ENCODE peak calls at places on chromosome 14, in eight cellular contexts. One of them, this sample, is unnamed.

GRCh38 chr14:71833476-71833875 is 98.8 kb upstream of the RGS6 start:
- DNase-seq in GM12865: no peak
- DNase-seq in omental fat pad: no peak
- DNase-seq in NCI-H2081: no peak
- DNase-seq in stromal cell of bone marrow: no peak
- DNase-seq in stimulated activated CD4-positive, alpha-beta T cell treated with anti-CD3 and anti-CD28 coated beads, Interleukin-2, amount 100 ng/mL, for 24 hours: no peak
- DNase-seq in fibroblast of lung: no peak
- DNase-seq in foreskin fibroblast: no peak
- DNase-seq in this sample: no peak

GRCh38 chr14:64454671-64455070 is 10.6 kb upstream of the AKAP5 start:
- DNase-seq in GM12865: no peak
- DNase-seq in omental fat pad: no peak
- DNase-seq in NCI-H2081: no peak
- DNase-seq in stromal cell of bone marrow: no peak
- DNase-seq in stimulated activated CD4-positive, alpha-beta T cell treated with anti-CD3 and anti-CD28 coated beads, Interleukin-2, amount 100 ng/mL, for 24 hours: no peak
- DNase-seq in fibroblast of lung: no peak
- DNase-seq in foreskin fibroblast: no peak
- DNase-seq in this sample: no peak

GRCh38 chr14:50311337-50311973 is 574 bp downstream of the L2HGDH start:
- DNase-seq in GM12865: no peak
- DNase-seq in omental fat pad: no peak
- DNase-seq in NCI-H2081: peak
- DNase-seq in stromal cell of bone marrow: no peak
- DNase-seq in stimulated activated CD4-positive, alpha-beta T cell treated with anti-CD3 and anti-CD28 coated beads, Interleukin-2, amount 100 ng/mL, for 24 hours: no peak
- DNase-seq in fibroblast of lung: no peak
- DNase-seq in foreskin fibroblast: no peak
- DNase-seq in this sample: peak

GRCh38 chr14:38989917-38990546 is 113.0 kb downstream of the SEC23A start:
- DNase-seq in GM12865: peak
- DNase-seq in omental fat pad: no peak
- DNase-seq in NCI-H2081: no peak
- DNase-seq in stromal cell of bone marrow: no peak
- DNase-seq in stimulated activated CD4-positive, alpha-beta T cell treated with anti-CD3 and anti-CD28 coated beads, Interleukin-2, amount 100 ng/mL, for 24 hours: no peak
- DNase-seq in fibroblast of lung: no peak
- DNase-seq in foreskin fibroblast: no peak
- DNase-seq in this sample: no peak

GRCh38 chr14:100307215-100308111 is 1.2 kb upstream of the SLC25A29 start:
- DNase-seq in GM12865: no peak
- DNase-seq in omental fat pad: no peak
- DNase-seq in NCI-H2081: no peak
- DNase-seq in stromal cell of bone marrow: no peak
- DNase-seq in stimulated activated CD4-positive, alpha-beta T cell treated with anti-CD3 and anti-CD28 coated beads, Interleukin-2, amount 100 ng/mL, for 24 hours: no peak
- DNase-seq in fibroblast of lung: peak
- DNase-seq in foreskin fibroblast: no peak
- DNase-seq in this sample: peak

GRCh38 chr14:99348816-99349609 is 77.0 kb upstream of the BCL11B start:
- DNase-seq in GM12865: no peak
- DNase-seq in omental fat pad: no peak
- DNase-seq in NCI-H2081: no peak
- DNase-seq in stromal cell of bone marrow: no peak
- DNase-seq in stimulated activated CD4-positive, alpha-beta T cell treated with anti-CD3 and anti-CD28 coated beads, Interleukin-2, amount 100 ng/mL, for 24 hours: no peak
- DNase-seq in fibroblast of lung: peak
- DNase-seq in foreskin fibroblast: no peak
- DNase-seq in this sample: no peak

GRCh38 chr14:75459099-75459741 is 31.4 kb downstream of the JDP2 start:
- DNase-seq in GM12865: no peak
- DNase-seq in omental fat pad: no peak
- DNase-seq in NCI-H2081: no peak
- DNase-seq in stromal cell of bone marrow: no peak
- DNase-seq in stimulated activated CD4-positive, alpha-beta T cell treated with anti-CD3 and anti-CD28 coated beads, Interleukin-2, amount 100 ng/mL, for 24 hours: no peak
- DNase-seq in fibroblast of lung: no peak
- DNase-seq in foreskin fibroblast: no peak
- DNase-seq in this sample: no peak

GRCh38 chr14:65359503-65359902 is 53.0 kb upstream of the FUT8 start:
- DNase-seq in GM12865: no peak
- DNase-seq in omental fat pad: no peak
- DNase-seq in NCI-H2081: no peak
- DNase-seq in stromal cell of bone marrow: no peak
- DNase-seq in stimulated activated CD4-positive, alpha-beta T cell treated with anti-CD3 and anti-CD28 coated beads, Interleukin-2, amount 100 ng/mL, for 24 hours: no peak
- DNase-seq in fibroblast of lung: peak
- DNase-seq in foreskin fibroblast: peak
- DNase-seq in this sample: no peak

GRCh38 chr14:69571449-69571878 is 3.2 kb downstream of the CCDC177 start:
- DNase-seq in GM12865: no peak
- DNase-seq in omental fat pad: no peak
- DNase-seq in NCI-H2081: no peak
- DNase-seq in stromal cell of bone marrow: no peak
- DNase-seq in stimulated activated CD4-positive, alpha-beta T cell treated with anti-CD3 and anti-CD28 coated beads, Interleukin-2, amount 100 ng/mL, for 24 hours: no peak
- DNase-seq in fibroblast of lung: no peak
- DNase-seq in foreskin fibroblast: peak
- DNase-seq in this sample: no peak

GRCh38 chr14:36451346-36452065 is 68.5 kb downstream of the NKX2-1 start:
- DNase-seq in GM12865: no peak
- DNase-seq in omental fat pad: no peak
- DNase-seq in NCI-H2081: no peak
- DNase-seq in stromal cell of bone marrow: no peak
- DNase-seq in stimulated activated CD4-positive, alpha-beta T cell treated with anti-CD3 and anti-CD28 coated beads, Interleukin-2, amount 100 ng/mL, for 24 hours: no peak
- DNase-seq in fibroblast of lung: no peak
- DNase-seq in foreskin fibroblast: no peak
- DNase-seq in this sample: no peak

GRCh38 chr14:72766296-72766695 is 127.6 kb downstream of the DPF3 start:
- DNase-seq in GM12865: no peak
- DNase-seq in omental fat pad: no peak
- DNase-seq in NCI-H2081: no peak
- DNase-seq in stromal cell of bone marrow: no peak
- DNase-seq in stimulated activated CD4-positive, alpha-beta T cell treated with anti-CD3 and anti-CD28 coated beads, Interleukin-2, amount 100 ng/mL, for 24 hours: no peak
- DNase-seq in fibroblast of lung: no peak
- DNase-seq in foreskin fibroblast: no peak
- DNase-seq in this sample: no peak

GRCh38 chr14:41167040-41167439 is 439.6 kb upstream of the LRFN5 start:
- DNase-seq in GM12865: no peak
- DNase-seq in omental fat pad: no peak
- DNase-seq in NCI-H2081: peak
- DNase-seq in stromal cell of bone marrow: no peak
- DNase-seq in stimulated activated CD4-positive, alpha-beta T cell treated with anti-CD3 and anti-CD28 coated beads, Interleukin-2, amount 100 ng/mL, for 24 hours: no peak
- DNase-seq in fibroblast of lung: no peak
- DNase-seq in foreskin fibroblast: no peak
- DNase-seq in this sample: peak

GRCh38 chr14:64293976-64294671 is at the start of gene ESR2:
- DNase-seq in GM12865: peak
- DNase-seq in omental fat pad: no peak
- DNase-seq in NCI-H2081: no peak
- DNase-seq in stromal cell of bone marrow: no peak
- DNase-seq in stimulated activated CD4-positive, alpha-beta T cell treated with anti-CD3 and anti-CD28 coated beads, Interleukin-2, amount 100 ng/mL, for 24 hours: peak
- DNase-seq in fibroblast of lung: peak
- DNase-seq in foreskin fibroblast: peak
- DNase-seq in this sample: peak

GRCh38 chr14:94971750-94972149 is 185.6 kb downstream of the DICER1 start:
- DNase-seq in GM12865: no peak
- DNase-seq in omental fat pad: no peak
- DNase-seq in NCI-H2081: no peak
- DNase-seq in stromal cell of bone marrow: peak
- DNase-seq in stimulated activated CD4-positive, alpha-beta T cell treated with anti-CD3 and anti-CD28 coated beads, Interleukin-2, amount 100 ng/mL, for 24 hours: no peak
- DNase-seq in fibroblast of lung: peak
- DNase-seq in foreskin fibroblast: no peak
- DNase-seq in this sample: no peak

GRCh38 chr14:70032447-70032846 is 153.2 kb downstream of the SMOC1 start:
- DNase-seq in GM12865: no peak
- DNase-seq in omental fat pad: no peak
- DNase-seq in NCI-H2081: no peak
- DNase-seq in stromal cell of bone marrow: no peak
- DNase-seq in stimulated activated CD4-positive, alpha-beta T cell treated with anti-CD3 and anti-CD28 coated beads, Interleukin-2, amount 100 ng/mL, for 24 hours: no peak
- DNase-seq in fibroblast of lung: peak
- DNase-seq in foreskin fibroblast: no peak
- DNase-seq in this sample: peak

GRCh38 chr14:34843011-34843554 is 32.1 kb downstream of the BAZ1A start:
- DNase-seq in GM12865: peak
- DNase-seq in omental fat pad: no peak
- DNase-seq in NCI-H2081: no peak
- DNase-seq in stromal cell of bone marrow: peak
- DNase-seq in stimulated activated CD4-positive, alpha-beta T cell treated with anti-CD3 and anti-CD28 coated beads, Interleukin-2, amount 100 ng/mL, for 24 hours: no peak
- DNase-seq in fibroblast of lung: peak
- DNase-seq in foreskin fibroblast: peak
- DNase-seq in this sample: no peak

GRCh38 chr14:55366271-55366670 is 45.4 kb downstream of the ATG14 start:
- DNase-seq in GM12865: no peak
- DNase-seq in omental fat pad: no peak
- DNase-seq in NCI-H2081: no peak
- DNase-seq in stromal cell of bone marrow: peak
- DNase-seq in stimulated activated CD4-positive, alpha-beta T cell treated with anti-CD3 and anti-CD28 coated beads, Interleukin-2, amount 100 ng/mL, for 24 hours: no peak
- DNase-seq in fibroblast of lung: peak
- DNase-seq in foreskin fibroblast: peak
- DNase-seq in this sample: no peak

GRCh38 chr14:29217813-29218450 is 451.3 kb downstream of the FOXG1 start:
- DNase-seq in GM12865: no peak
- DNase-seq in omental fat pad: no peak
- DNase-seq in NCI-H2081: no peak
- DNase-seq in stromal cell of bone marrow: peak
- DNase-seq in stimulated activated CD4-positive, alpha-beta T cell treated with anti-CD3 and anti-CD28 coated beads, Interleukin-2, amount 100 ng/mL, for 24 hours: no peak
- DNase-seq in fibroblast of lung: no peak
- DNase-seq in foreskin fibroblast: peak
- DNase-seq in this sample: no peak

GRCh38 chr14:64696355-64696844 is 7.8 kb upstream of the PLEKHG3 start:
- DNase-seq in GM12865: no peak
- DNase-seq in omental fat pad: no peak
- DNase-seq in NCI-H2081: no peak
- DNase-seq in stromal cell of bone marrow: no peak
- DNase-seq in stimulated activated CD4-positive, alpha-beta T cell treated with anti-CD3 and anti-CD28 coated beads, Interleukin-2, amount 100 ng/mL, for 24 hours: no peak
- DNase-seq in fibroblast of lung: no peak
- DNase-seq in foreskin fibroblast: no peak
- DNase-seq in this sample: no peak

GRCh38 chr14:94239416-94239815 is 53.7 kb downstream of the SERPINA10 start:
- DNase-seq in GM12865: no peak
- DNase-seq in omental fat pad: no peak
- DNase-seq in NCI-H2081: no peak
- DNase-seq in stromal cell of bone marrow: no peak
- DNase-seq in stimulated activated CD4-positive, alpha-beta T cell treated with anti-CD3 and anti-CD28 coated beads, Interleukin-2, amount 100 ng/mL, for 24 hours: no peak
- DNase-seq in fibroblast of lung: no peak
- DNase-seq in foreskin fibroblast: no peak
- DNase-seq in this sample: no peak

GRCh38 chr14:93430319-93430801 is 379 bp upstream of the UNC79 start:
- DNase-seq in GM12865: no peak
- DNase-seq in omental fat pad: no peak
- DNase-seq in NCI-H2081: peak
- DNase-seq in stromal cell of bone marrow: no peak
- DNase-seq in stimulated activated CD4-positive, alpha-beta T cell treated with anti-CD3 and anti-CD28 coated beads, Interleukin-2, amount 100 ng/mL, for 24 hours: no peak
- DNase-seq in fibroblast of lung: peak
- DNase-seq in foreskin fibroblast: no peak
- DNase-seq in this sample: peak

GRCh38 chr14:71918955-71919354 is 13.3 kb upstream of the RGS6 start:
- DNase-seq in GM12865: peak
- DNase-seq in omental fat pad: no peak
- DNase-seq in NCI-H2081: no peak
- DNase-seq in stromal cell of bone marrow: no peak
- DNase-seq in stimulated activated CD4-positive, alpha-beta T cell treated with anti-CD3 and anti-CD28 coated beads, Interleukin-2, amount 100 ng/mL, for 24 hours: no peak
- DNase-seq in fibroblast of lung: no peak
- DNase-seq in foreskin fibroblast: no peak
- DNase-seq in this sample: peak

GRCh38 chr14:64812412-64812811 is 67.3 kb downstream of the SPTB start:
- DNase-seq in GM12865: peak
- DNase-seq in omental fat pad: no peak
- DNase-seq in NCI-H2081: peak
- DNase-seq in stromal cell of bone marrow: no peak
- DNase-seq in stimulated activated CD4-positive, alpha-beta T cell treated with anti-CD3 and anti-CD28 coated beads, Interleukin-2, amount 100 ng/mL, for 24 hours: peak
- DNase-seq in fibroblast of lung: no peak
- DNase-seq in foreskin fibroblast: no peak
- DNase-seq in this sample: peak

GRCh38 chr14:100554082-100554677 is 33.0 kb downstream of the BEGAIN start:
- DNase-seq in GM12865: no peak
- DNase-seq in omental fat pad: no peak
- DNase-seq in NCI-H2081: no peak
- DNase-seq in stromal cell of bone marrow: no peak
- DNase-seq in stimulated activated CD4-positive, alpha-beta T cell treated with anti-CD3 and anti-CD28 coated beads, Interleukin-2, amount 100 ng/mL, for 24 hours: peak
- DNase-seq in fibroblast of lung: no peak
- DNase-seq in foreskin fibroblast: no peak
- DNase-seq in this sample: no peak

GRCh38 chr14:104222396-104223036 is 84.1 kb downstream of the KIF26A start:
- DNase-seq in GM12865: no peak
- DNase-seq in omental fat pad: no peak
- DNase-seq in NCI-H2081: no peak
- DNase-seq in stromal cell of bone marrow: no peak
- DNase-seq in stimulated activated CD4-positive, alpha-beta T cell treated with anti-CD3 and anti-CD28 coated beads, Interleukin-2, amount 100 ng/mL, for 24 hours: no peak
- DNase-seq in fibroblast of lung: no peak
- DNase-seq in foreskin fibroblast: no peak
- DNase-seq in this sample: no peak

GRCh38 chr14:89344871-89345270 is 72.2 kb downstream of the FOXN3 start:
- DNase-seq in GM12865: no peak
- DNase-seq in omental fat pad: no peak
- DNase-seq in NCI-H2081: no peak
- DNase-seq in stromal cell of bone marrow: no peak
- DNase-seq in stimulated activated CD4-positive, alpha-beta T cell treated with anti-CD3 and anti-CD28 coated beads, Interleukin-2, amount 100 ng/mL, for 24 hours: no peak
- DNase-seq in fibroblast of lung: no peak
- DNase-seq in foreskin fibroblast: no peak
- DNase-seq in this sample: no peak

GRCh38 chr14:92475451-92476187 is 38.0 kb upstream of the RIN3 start:
- DNase-seq in GM12865: no peak
- DNase-seq in omental fat pad: no peak
- DNase-seq in NCI-H2081: no peak
- DNase-seq in stromal cell of bone marrow: peak
- DNase-seq in stimulated activated CD4-positive, alpha-beta T cell treated with anti-CD3 and anti-CD28 coated beads, Interleukin-2, amount 100 ng/mL, for 24 hours: no peak
- DNase-seq in fibroblast of lung: no peak
- DNase-seq in foreskin fibroblast: peak
- DNase-seq in this sample: no peak

GRCh38 chr14:101839661-101840060 is 78.2 kb downstream of the PPP2R5C start:
- DNase-seq in GM12865: no peak
- DNase-seq in omental fat pad: no peak
- DNase-seq in NCI-H2081: no peak
- DNase-seq in stromal cell of bone marrow: no peak
- DNase-seq in stimulated activated CD4-positive, alpha-beta T cell treated with anti-CD3 and anti-CD28 coated beads, Interleukin-2, amount 100 ng/mL, for 24 hours: no peak
- DNase-seq in fibroblast of lung: no peak
- DNase-seq in foreskin fibroblast: no peak
- DNase-seq in this sample: no peak

GRCh38 chr14:59500732-59501131 is 16.4 kb downstream of the JKAMP start:
- DNase-seq in GM12865: no peak
- DNase-seq in omental fat pad: no peak
- DNase-seq in NCI-H2081: no peak
- DNase-seq in stromal cell of bone marrow: no peak
- DNase-seq in stimulated activated CD4-positive, alpha-beta T cell treated with anti-CD3 and anti-CD28 coated beads, Interleukin-2, amount 100 ng/mL, for 24 hours: no peak
- DNase-seq in fibroblast of lung: no peak
- DNase-seq in foreskin fibroblast: no peak
- DNase-seq in this sample: no peak

GRCh38 chr14:78673845-78674244 is 503.7 kb downstream of the NRXN3 start:
- DNase-seq in GM12865: no peak
- DNase-seq in omental fat pad: no peak
- DNase-seq in NCI-H2081: no peak
- DNase-seq in stromal cell of bone marrow: no peak
- DNase-seq in stimulated activated CD4-positive, alpha-beta T cell treated with anti-CD3 and anti-CD28 coated beads, Interleukin-2, amount 100 ng/mL, for 24 hours: no peak
- DNase-seq in fibroblast of lung: no peak
- DNase-seq in foreskin fibroblast: no peak
- DNase-seq in this sample: peak

GRCh38 chr14:61296707-61297502 is 15.8 kb upstream of the TMEM30B start:
- DNase-seq in GM12865: peak
- DNase-seq in omental fat pad: no peak
- DNase-seq in NCI-H2081: peak
- DNase-seq in stromal cell of bone marrow: peak
- DNase-seq in stimulated activated CD4-positive, alpha-beta T cell treated with anti-CD3 and anti-CD28 coated beads, Interleukin-2, amount 100 ng/mL, for 24 hours: no peak
- DNase-seq in fibroblast of lung: peak
- DNase-seq in foreskin fibroblast: peak
- DNase-seq in this sample: no peak

GRCh38 chr14:101220921-101221510 is 317.5 kb upstream of the RTL1 start:
- DNase-seq in GM12865: no peak
- DNase-seq in omental fat pad: no peak
- DNase-seq in NCI-H2081: no peak
- DNase-seq in stromal cell of bone marrow: no peak
- DNase-seq in stimulated activated CD4-positive, alpha-beta T cell treated with anti-CD3 and anti-CD28 coated beads, Interleukin-2, amount 100 ng/mL, for 24 hours: no peak
- DNase-seq in fibroblast of lung: no peak
- DNase-seq in foreskin fibroblast: no peak
- DNase-seq in this sample: no peak

GRCh38 chr14:37598973-37599526 is 3.6 kb downstream of the TTC6 start:
- DNase-seq in GM12865: no peak
- DNase-seq in omental fat pad: no peak
- DNase-seq in NCI-H2081: peak
- DNase-seq in stromal cell of bone marrow: no peak
- DNase-seq in stimulated activated CD4-positive, alpha-beta T cell treated with anti-CD3 and anti-CD28 coated beads, Interleukin-2, amount 100 ng/mL, for 24 hours: no peak
- DNase-seq in fibroblast of lung: no peak
- DNase-seq in foreskin fibroblast: no peak
- DNase-seq in this sample: peak

GRCh38 chr14:32896979-32897723 is 41.5 kb upstream of the NPAS3 start:
- DNase-seq in GM12865: no peak
- DNase-seq in omental fat pad: no peak
- DNase-seq in NCI-H2081: no peak
- DNase-seq in stromal cell of bone marrow: peak
- DNase-seq in stimulated activated CD4-positive, alpha-beta T cell treated with anti-CD3 and anti-CD28 coated beads, Interleukin-2, amount 100 ng/mL, for 24 hours: no peak
- DNase-seq in fibroblast of lung: peak
- DNase-seq in foreskin fibroblast: peak
- DNase-seq in this sample: no peak